ENCODE peak calls at places on chromosomes 4 and X, in nine cellular contexts. M is stimulated activated CD4-positive, alpha-beta T cell treated with anti-CD3 and anti-CD28 coated beads, Interleukin-15, amount 100 ng/mL, for 48 hours; U is Caco-2; N is frontal cortex; R is H9; I is small intestine; G is activated naive CD4-positive, alpha-beta T cell treated with anti-CD3 and anti-CD28 coated beads for 36 hours; Q is stimulated activated CD8-positive, alpha-beta memory T cell treated with anti-CD3 and anti-CD28 coated beads, Interleukin-2, amount 100 ng/mL, for 48 hours; E is NCI-H345. O is an unnamed sample.

GRCh38 chr4:21117771-21118170 is 417.5 kb downstream of the PACRGL start:
- DNase-seq in M (no peak), U (no peak), N (no peak), R (no peak), I (no peak), G (no peak), Q (no peak), E (no peak), O (no peak)

GRCh38 chrX:133482345-133483041 is 67.2 kb upstream of the GPC4 start:
- DNase-seq in M (no peak), U (no peak), N (no peak), R (no peak), I (no peak), G (no peak), Q (no peak), E (no peak), O (no peak)

GRCh38 chrX:16461968-16462367 is 188.0 kb upstream of the S100G start:
- DNase-seq in M (no peak), U (no peak), N (no peak), R (no peak), I (no peak), G (no peak), Q (no peak), E (no peak), O (no peak)

GRCh38 chr4:182142146-182143085 is 100.8 kb upstream of the TENM3 start:
- DNase-seq in M (no peak), U (peak), N (no peak), R (peak), I (peak), G (no peak), Q (no peak), E (no peak), O (peak)

GRCh38 chr4:4857001-4857808 is 2.3 kb upstream of the MSX1 start:
- DNase-seq in M (no peak), U (no peak), N (peak), R (no peak), I (no peak), G (no peak), Q (no peak), E (no peak), O (no peak)

GRCh38 chrX:109987884-109988283 is 15.0 kb upstream of the TMEM164 start:
- DNase-seq in M (no peak), U (no peak), N (no peak), R (no peak), I (no peak), G (no peak), Q (no peak), E (no peak), O (no peak)

GRCh38 chr4:56686537-56687231 is 5.6 kb upstream of the HOPX start:
- DNase-seq in M (no peak), U (no peak), N (no peak), R (no peak), I (no peak), G (peak), Q (no peak), E (no peak), O (no peak)

GRCh38 chr4:75005727-75006126 is 72.8 kb downstream of the PARM1 start:
- DNase-seq in M (no peak), U (no peak), N (no peak), R (no peak), I (no peak), G (no peak), Q (no peak), E (no peak), O (no peak)

GRCh38 chr4:20428410-20429160 is 176.9 kb downstream of the SLIT2 start:
- DNase-seq in M (no peak), U (no peak), N (no peak), R (no peak), I (no peak), G (no peak), Q (no peak), E (no peak), O (peak)

GRCh38 chrX:1676866-1677265 is 62.0 kb downstream of the ASMT start:
- DNase-seq in M (no peak), U (no peak), N (no peak), R (no peak), I (no peak), G (no peak), Q (no peak), E (no peak), O (no peak)

GRCh38 chr4:15778191-15778741 is at the start of gene CD38:
- DNase-seq in M (peak), U (no peak), N (no peak), R (peak), I (no peak), G (peak), Q (peak), E (no peak), O (peak)